ENCODE peak calls at places on chromosomes 16 and 17, in four cellular contexts. B, M, A and T are unnamed samples. For H3K4me1, the result is how much of the 10 kb centered on the place peaks cover.

GRCh38 chr17:42814633-42815399 is 9.3 kb downstream of the BECN1 start:
- DNase-seq in B (no peak), M (no peak), A (no peak), T (no peak)

GRCh38 chr17:12395733-12396354 is 269.8 kb upstream of the MYOCD start:
- DNase-seq in B (no peak), M (peak), A (no peak), T (peak)

GRCh38 chr17:65771704-65772103 is 210.3 kb upstream of the AXIN2 start:
- DNase-seq in B (no peak), M (no peak), A (no peak), T (no peak)

GRCh38 chr16:3017806-3018506 is at the start of gene CLDN6:
- DNase-seq in B (no peak), M (peak), A (no peak), T (no peak)

GRCh38 chr16:6160871-6161270 is 1063.3 kb upstream of the EEF2KMT start:
- DNase-seq in B (no peak), M (no peak), A (no peak), T (no peak)

GRCh38 chr16:12426122-12426521 is 377.6 kb downstream of the CPPED1 start:
- DNase-seq in B (no peak), M (peak), A (no peak), T (no peak)

GRCh38 chr17:57514614-57515013 is 230.5 kb downstream of the CCDC182 start:
- DNase-seq in B (no peak), M (no peak), A (no peak), T (no peak)

GRCh38 chr16:22318690-22319358 is 21.6 kb downstream of the POLR3E start:
- DNase-seq in B (no peak), M (no peak), A (no peak), T (no peak)

GRCh38 chr17:70891301-70891700 is 722.0 kb downstream of the KCNJ2 start:
- DNase-seq in B (no peak), M (no peak), A (no peak), T (no peak)

GRCh38 chr16:84596161-84596560 is 21.7 kb downstream of the COTL1 start:
- DNase-seq in B (no peak), M (no peak), A (peak), T (no peak)

GRCh38 chr16:85436636-85437160 is 176.4 kb upstream of the GSE1 start:
- DNase-seq in B (no peak), M (no peak), A (peak), T (no peak)

GRCh38 chr17:3843935-3844516 is 2.0 kb downstream of the NCBP3 start:
- DNase-seq in B (no peak), M (no peak), A (no peak), T (no peak)

GRCh38 chr16:65227041-65227835 is 105.4 kb upstream of the CDH11 start:
- DNase-seq in B (no peak), M (no peak), A (no peak), T (no peak)

GRCh38 chr17:6546069-6546718 is 10.2 kb downstream of the PITPNM3 start:
- DNase-seq in B (no peak), M (no peak), A (no peak), T (no peak)

GRCh38 chr17:2004435-2004952 is 20.6 kb downstream of the RTN4RL1 start:
- DNase-seq in B (no peak), M (no peak), A (no peak), T (peak)

GRCh38 chr17:81580481-81580880 is 28.3 kb upstream of the FAAP100 start:
- DNase-seq in B (no peak), M (no peak), A (no peak), T (no peak)

GRCh38 chr16:4744758-4745569 is 10.6 kb downstream of the DNAAF8 start:
- DNase-seq in B (no peak), M (no peak), A (no peak), T (no peak)

GRCh38 chr16:11546522-11547485 is 39.9 kb downstream of the LITAF start:
- DNase-seq in B (no peak), M (no peak), A (no peak), T (no peak)

GRCh38 chr17:32281011-32281451 is 15.4 kb downstream of the RHBDL3 start:
- DNase-seq in B (peak), M (peak), A (no peak), T (peak)

GRCh38 chr16:86664518-86665318 is 86.4 kb downstream of the FOXL1 start:
- DNase-seq in B (no peak), M (no peak), A (peak), T (no peak)

GRCh38 chr16:46607529-46607928 is 13.7 kb downstream of the SHCBP1 start:
- DNase-seq in B (no peak), M (no peak), A (no peak), T (no peak)

GRCh38 chr16:69481901-69482341 is 57.5 kb downstream of the CYB5B start:
- DNase-seq in B (peak), M (no peak), A (peak), T (peak)

GRCh38 chr17:17922198-17922901 is 49.9 kb downstream of the TOM1L2 start:
- DNase-seq in B (no peak), M (no peak), A (no peak), T (no peak)

GRCh38 chr17:17924131-17924856 is 47.9 kb downstream of the TOM1L2 start:
- DNase-seq in B (no peak), M (no peak), A (no peak), T (no peak)

GRCh38 chr17:17926036-17926435 is 46.2 kb downstream of the TOM1L2 start:
- DNase-seq in B (no peak), M (no peak), A (no peak), T (no peak)

GRCh38 chr17:17926840-17927449 is 45.3 kb downstream of the TOM1L2 start:
- DNase-seq in B (no peak), M (no peak), A (no peak), T (no peak)

GRCh38 chr17:17924857-17925250 is 47.3 kb downstream of the TOM1L2 start:
- DNase-seq in B (no peak), M (no peak), A (no peak), T (no peak)
- H3K4me1 ChIP-seq in B (half or more), M (under half), A (under half), T (under half)

GRCh38 chr16:66515543-66516171 is 34.3 kb downstream of the TK2 start:
- DNase-seq in B (no peak), M (no peak), A (peak), T (no peak)

GRCh38 chr16:66517586-66518263 is 32.2 kb downstream of the TK2 start:
- DNase-seq in B (no peak), M (no peak), A (peak), T (no peak)

GRCh38 chr16:66519482-66519881 is 30.4 kb downstream of the TK2 start:
- DNase-seq in B (no peak), M (no peak), A (no peak), T (no peak)

GRCh38 chr16:66516808-66517585 is 32.9 kb downstream of the TK2 start:
- DNase-seq in B (peak), M (no peak), A (peak), T (peak)

GRCh38 chr16:66516172-66516807 is 33.6 kb downstream of the TK2 start:
- DNase-seq in B (no peak), M (no peak), A (peak), T (no peak)
- H3K4me1 ChIP-seq in B (half or more), M (under half), A (under half), T (under half)

DNA sequence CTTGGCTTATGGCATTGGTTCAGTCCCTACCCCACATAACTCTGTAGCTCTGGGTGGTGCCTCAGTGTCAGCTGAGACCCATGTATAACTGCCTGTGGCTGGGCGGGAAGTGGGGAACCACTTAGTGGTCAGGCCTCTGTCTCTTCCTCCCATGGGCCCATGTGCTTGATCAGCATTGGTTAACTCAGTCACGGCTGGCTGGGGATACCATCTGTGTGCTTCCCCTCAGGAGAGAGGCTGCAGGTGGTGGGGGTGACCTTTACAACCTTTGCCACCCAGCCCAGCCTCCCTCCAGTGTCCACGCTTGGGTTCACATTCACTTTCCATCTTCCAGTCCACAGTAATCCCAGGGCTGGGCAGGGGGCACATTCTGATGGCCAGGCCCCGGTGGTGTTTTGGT is 10.3 kb upstream of the NFATC3 start:
- DNase-seq in B (no peak), M (no peak), A (peak), T (no peak)
- H3K4me1 ChIP-seq in B (half or more), M (under half), A (under half), T (under half)

GRCh38 chr16:57630931-57631845 is 2.8 kb downstream of the ADGRG1 start:
- DNase-seq in B (no peak), M (no peak), A (no peak), T (no peak)
- H3K4me1 ChIP-seq in B (under half), M (under half), A (under half), T (under half)

GRCh38 chr17:75088902-75089417 is 1.2 kb downstream of the SLC16A5 start:
- DNase-seq in B (no peak), M (no peak), A (no peak), T (no peak)
- H3K4me1 ChIP-seq in B (under half), M (under half), A (under half), T (under half)

DNA sequence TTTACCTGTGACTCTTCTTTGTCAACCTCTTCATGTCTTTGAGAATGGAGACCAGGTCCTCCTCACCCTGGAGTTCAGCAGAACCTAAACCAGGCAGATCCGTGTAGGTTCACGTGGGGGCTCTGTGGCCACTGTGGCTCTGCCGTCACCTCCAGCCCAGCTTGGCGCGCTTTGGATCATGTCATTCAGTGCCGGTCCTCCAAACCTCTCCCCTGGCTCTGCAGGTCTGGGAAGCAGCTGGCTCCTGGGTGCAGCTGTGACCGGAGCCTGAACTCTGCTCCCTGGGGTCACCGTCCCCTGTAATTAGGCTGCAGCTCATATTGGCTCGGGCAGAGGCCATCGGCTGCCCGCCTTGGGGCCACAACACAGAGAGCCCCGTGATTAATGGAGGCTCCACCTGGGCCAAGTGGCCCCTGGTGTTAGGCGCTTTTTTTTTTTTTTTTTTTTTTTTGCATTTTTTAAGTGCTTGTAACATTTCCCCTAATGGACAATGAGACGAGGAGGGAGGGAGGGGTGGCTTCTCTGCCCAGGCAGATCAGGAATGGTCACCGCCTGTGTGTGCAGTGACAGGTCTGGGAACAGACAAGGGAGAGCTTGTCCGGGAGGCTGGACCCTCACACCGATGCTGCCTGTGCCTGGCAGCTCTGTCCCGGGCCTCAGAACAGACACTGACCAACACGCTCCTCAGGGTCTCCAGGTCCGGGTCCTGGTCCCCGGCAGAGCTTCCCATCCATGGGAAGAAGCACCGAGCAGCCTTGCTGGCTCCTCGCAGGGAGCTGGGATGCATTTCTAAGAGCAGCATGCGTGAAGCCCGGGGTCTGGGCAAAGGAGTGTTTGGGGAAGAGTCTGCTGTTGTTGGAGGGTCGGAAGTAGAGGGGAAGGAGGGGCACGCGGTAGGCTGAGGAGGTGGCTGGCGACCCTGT is 247.9 kb downstream of the SEC14L1 start:
- DNase-seq in B (no peak), M (no peak), A (no peak), T (no peak)
- H3K4me1 ChIP-seq in B (half or more), M (half or more), A (under half), T (half or more)

GRCh38 chr16:87809150-87809902 is 43.5 kb upstream of the KLHDC4 start:
- DNase-seq in B (no peak), M (no peak), A (no peak), T (no peak)
- H3K4me1 ChIP-seq in B (under half), M (under half), A (under half), T (under half)

DNA sequence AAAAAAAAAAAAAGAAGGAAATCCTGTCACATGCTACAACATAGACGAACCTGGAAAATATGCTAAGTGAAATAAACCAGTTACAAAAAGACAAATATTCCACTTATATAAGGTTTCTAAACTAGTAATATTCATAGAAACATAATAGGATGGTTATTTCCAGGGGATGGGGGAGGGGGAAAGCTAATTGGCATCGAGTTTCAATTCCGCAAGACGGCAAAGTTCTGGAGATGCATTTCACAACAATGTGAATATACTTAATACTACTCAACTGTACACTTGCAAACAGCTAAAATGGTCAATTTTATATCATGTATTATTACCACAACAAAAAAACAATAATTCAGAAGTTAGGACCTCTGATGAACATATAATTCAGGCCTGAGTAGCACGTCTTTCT is 37.9 kb upstream of the ABCA9 start:
- DNase-seq in B (no peak), M (no peak), A (no peak), T (no peak)
- H3K4me1 ChIP-seq in B (under half), M (under half), A (under half), T (under half)

DNA sequence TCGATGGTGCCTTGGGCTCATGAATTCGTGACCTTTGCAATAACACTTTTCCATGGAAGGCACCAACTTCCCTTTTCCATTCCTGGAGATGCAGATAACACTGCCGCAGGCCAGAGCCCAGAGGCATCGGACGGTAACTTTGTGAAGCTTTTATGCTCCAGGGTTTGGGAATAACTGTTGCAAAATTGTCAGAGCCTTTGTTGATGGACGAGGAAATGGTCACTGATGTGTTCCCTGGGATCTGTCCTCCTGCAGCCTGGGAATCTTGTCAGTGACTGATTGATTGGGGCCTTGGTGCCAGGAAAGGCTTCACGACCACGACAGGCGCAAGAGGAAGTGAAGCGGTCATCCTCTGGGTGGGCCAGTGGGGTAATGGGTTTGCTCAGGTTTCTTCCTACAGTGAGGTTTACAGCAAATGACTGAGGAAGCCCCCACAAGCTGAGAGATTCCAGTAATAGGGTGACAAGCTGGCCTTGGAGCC is 37.4 kb downstream of the PGS1 start:
- DNase-seq in B (no peak), M (no peak), A (no peak), T (no peak)
- H3K4me1 ChIP-seq in B (half or more), M (under half), A (under half), T (under half)

GRCh38 chr17:416293-417206 is 63.9 kb upstream of the RPH3AL start:
- DNase-seq in B (no peak), M (no peak), A (no peak), T (no peak)
- H3K4me1 ChIP-seq in B (under half), M (under half), A (under half), T (under half)